ENCODE peak calls at places on chromosomes 11 and 22, in six cellular contexts. H is CD8-positive, alpha-beta memory T cell; K is cardiac muscle cell; Y is lung; Z is testis; V is ascending aorta. S is an unnamed sample.

GRCh38 chr22:49141761-49142160 is 685.9 kb downstream of the BRD1 start:
- DNase-seq in V (no peak), H (no peak), Y (no peak), Z (no peak), K (no peak), S (no peak)

GRCh38 chr11:33701831-33702230 is 1.2 kb upstream of the C11orf91 start:
- DNase-seq in Y (no peak), Z (peak), H (no peak), V (no peak), K (no peak), S (no peak)

GRCh38 chr11:21931436-21932101 is 261.3 kb upstream of the ANO5 start:
- DNase-seq in Z (no peak), H (no peak), Y (no peak), K (no peak), V (no peak), S (no peak)

GRCh38 chr22:38006906-38007305 is 22.6 kb upstream of the SOX10 start:
- DNase-seq in Z (no peak), H (no peak), K (no peak), V (no peak), Y (no peak), S (no peak)

GRCh38 chr11:93123351-93123898 is 74.4 kb downstream of the SLC36A4 start:
- DNase-seq in Y (no peak), H (no peak), V (no peak), Z (peak), K (no peak), S (no peak)

GRCh38 chr22:47001288-47001687 is 238.8 kb downstream of the TBC1D22A start:
- DNase-seq in Y (no peak), K (no peak), V (no peak), H (no peak), Z (no peak), S (no peak)

GRCh38 chr22:30309981-30310672 is 16.6 kb downstream of the TBC1D10A start:
- DNase-seq in Z (peak), Y (peak), V (no peak), K (no peak), H (no peak), S (no peak)

GRCh38 chr11:101436511-101437142 is 147.2 kb downstream of the TRPC6 start:
- DNase-seq in Z (peak), H (no peak), V (no peak), Y (no peak), K (peak), S (peak)

GRCh38 chr11:1484716-1485503 is 1.7 kb downstream of the MOB2 start:
- DNase-seq in H (no peak), V (no peak), K (no peak), Y (no peak), Z (no peak), S (no peak)

GRCh38 chr11:122149232-122149631 is 33.2 kb upstream of the BLID start:
- DNase-seq in Y (no peak), V (no peak), K (no peak), Z (no peak), H (no peak), S (no peak)

GRCh38 chr11:57597971-57598830 is 716 bp downstream of the SERPING1 start:
- DNase-seq in Z (peak), K (peak), Y (peak), H (no peak), V (peak), S (peak)

GRCh38 chr11:123111465-123111864 is 49.5 kb upstream of the HSPA8 start:
- DNase-seq in K (peak), Y (no peak), Z (no peak), H (no peak), V (no peak), S (no peak)

GRCh38 chr22:32622762-32623147 is 148.1 kb downstream of the FBXO7 start:
- DNase-seq in H (no peak), Z (no peak), V (no peak), K (peak), Y (no peak), S (no peak)

GRCh38 chr22:32622004-32622761 is 147.6 kb downstream of the FBXO7 start:
- DNase-seq in Z (peak), H (no peak), K (peak), V (no peak), Y (peak), S (peak)

GRCh38 chr22:32619614-32620426 is 145.2 kb downstream of the FBXO7 start:
- DNase-seq in H (no peak), K (no peak), Z (no peak), Y (peak), V (no peak), S (no peak)

GRCh38 chr22:32620992-32621391 is 146.4 kb downstream of the FBXO7 start:
- DNase-seq in Y (no peak), Z (no peak), K (no peak), V (no peak), H (no peak), S (peak)

GRCh38 chr22:32621656-32622003 is 147.0 kb downstream of the FBXO7 start:
- DNase-seq in V (no peak), Z (no peak), H (no peak), K (no peak), Y (no peak), S (no peak)
- H3K27ac ChIP-seq in V (peak), Z (peak), H (no peak), K (peak), Y (peak), S (peak)

DNA sequence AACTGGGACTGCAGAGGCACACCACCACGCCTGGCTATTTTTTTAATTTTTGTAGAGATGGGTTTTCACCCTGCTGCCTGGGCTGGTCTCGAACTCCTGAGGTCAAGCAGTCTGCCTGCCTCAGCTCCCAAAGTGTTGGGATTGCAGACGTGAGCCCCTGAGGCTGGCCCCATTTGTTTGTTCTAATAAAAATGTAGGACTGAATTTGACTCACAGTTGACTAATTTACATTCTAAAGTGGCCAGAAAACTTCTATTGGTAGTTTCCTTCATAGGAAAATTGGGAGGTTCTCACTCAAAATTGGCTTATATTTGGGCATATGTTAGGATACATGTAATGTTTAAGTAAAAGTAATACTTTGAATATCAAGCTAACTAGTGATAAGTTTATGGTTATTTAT is 35.0 kb downstream of the PPFIA1 start:
- DNase-seq in V (no peak), Y (no peak), Z (no peak), H (no peak), K (no peak), S (no peak)
- H3K27ac ChIP-seq in V (no peak), Y (no peak), Z (no peak), H (no peak), K (no peak), S (no peak)

DNA sequence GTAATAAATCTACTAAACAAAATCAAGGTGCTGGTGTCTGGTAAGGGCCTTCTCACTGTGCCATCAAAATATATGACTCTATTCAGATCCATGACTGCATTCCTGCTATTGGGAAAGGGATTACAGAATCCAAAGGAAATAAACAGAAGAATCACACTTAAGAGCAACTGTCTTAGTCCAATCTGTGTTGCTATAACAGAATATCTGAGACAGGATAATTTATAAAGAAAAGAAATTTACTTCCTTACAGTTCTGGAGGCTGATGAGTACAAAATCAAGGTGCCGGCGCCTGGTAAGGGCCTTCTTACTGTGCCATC is 51.4 kb downstream of the ALG9 start:
- DNase-seq in V (no peak), H (no peak), Y (no peak), Z (no peak), K (no peak), S (no peak)
- H3K27ac ChIP-seq in V (no peak), H (no peak), Y (peak), Z (no peak), K (no peak), S (no peak)

GRCh38 chr11:36288442-36289225 is 590 bp downstream of the COMMD9 start:
- DNase-seq in Z (no peak), Y (no peak), H (no peak), V (no peak), K (peak), S (peak)

GRCh38 chr11:36292311-36292722 is 3.1 kb upstream of the COMMD9 start:
- DNase-seq in V (no peak), Y (no peak), Z (no peak), H (no peak), K (no peak), S (peak)

DNA sequence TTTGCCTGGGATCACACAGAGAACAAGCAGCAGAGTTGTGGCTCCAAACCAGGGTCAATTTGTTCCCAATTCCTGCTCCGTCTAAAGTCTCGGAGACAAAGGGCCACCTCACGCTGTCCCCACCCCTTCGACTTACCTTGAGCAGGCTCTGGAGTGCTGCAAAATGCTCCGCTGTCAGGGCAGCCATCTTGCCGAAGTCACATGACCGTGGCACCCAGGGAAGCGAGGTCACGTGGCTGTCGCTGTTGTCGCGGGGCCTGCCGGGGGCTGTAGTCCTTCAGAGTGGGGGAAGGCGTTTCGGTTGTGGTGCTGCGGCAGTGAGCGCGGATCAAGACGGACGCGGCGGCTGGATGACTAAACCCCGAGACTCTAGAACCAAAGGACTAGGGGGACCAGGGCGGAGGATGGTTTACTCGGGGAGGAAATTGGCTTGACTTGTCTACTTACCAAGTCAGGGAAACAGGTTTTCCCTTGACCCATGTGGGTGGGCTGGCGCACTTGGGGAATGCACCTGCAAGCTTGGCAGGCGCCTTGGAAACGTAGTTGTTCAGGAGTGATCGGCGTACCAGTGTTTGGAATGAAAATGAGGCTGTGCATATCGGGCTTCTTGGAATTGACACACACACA is at the start of gene COMMD9:
- DNase-seq in V (peak), Z (peak), H (peak), K (peak), Y (peak), S (peak)
- H3K27ac ChIP-seq in V (no peak), Z (no peak), H (peak), K (peak), Y (peak), S (no peak)

GRCh38 chr22:41057076-41057475 is 35.3 kb upstream of the EP300 start:
- DNase-seq in Z (no peak), V (no peak), Y (no peak), K (no peak), H (no peak), S (no peak)

DNA sequence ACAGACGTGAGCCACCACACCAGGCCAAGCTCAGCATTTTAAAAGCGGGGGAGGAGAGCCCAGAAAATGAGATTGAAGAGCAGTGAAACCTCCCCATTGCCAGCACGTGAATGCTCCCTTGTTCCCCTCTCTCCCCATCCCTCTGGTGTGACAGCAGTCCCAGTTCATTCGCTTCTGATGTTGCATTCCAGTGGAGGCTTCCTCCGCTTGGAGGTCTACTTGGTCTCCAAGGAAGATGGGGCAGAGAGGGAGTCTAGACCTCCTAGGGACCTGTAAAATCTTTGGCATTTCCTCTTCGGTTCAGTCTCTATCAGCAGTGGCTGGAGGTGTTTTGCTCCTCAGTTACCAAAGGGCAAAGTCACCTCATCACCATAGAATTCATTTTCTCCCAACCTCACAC is 30.2 kb upstream of the EP300 start:
- DNase-seq in Z (no peak), Y (no peak), K (no peak), V (no peak), H (no peak), S (peak)
- H3K27ac ChIP-seq in Z (no peak), Y (no peak), K (no peak), V (no peak), H (no peak), S (no peak)

GRCh38 chr22:20499769-20500168 is 4.2 kb upstream of the KLHL22 start:
- DNase-seq in H (no peak), K (no peak), Z (no peak), Y (no peak), V (no peak), S (no peak)

GRCh38 chr22:20495861-20496681 is 476 bp upstream of the KLHL22 start:
- DNase-seq in H (peak), K (peak), Z (peak), Y (peak), V (peak), S (peak)

GRCh38 chr22:20498913-20499312 is 3.3 kb upstream of the KLHL22 start:
- DNase-seq in K (no peak), Y (no peak), H (no peak), V (no peak), Z (no peak), S (no peak)

GRCh38 chr22:20494978-20495860 is at the start of gene KLHL22:
- DNase-seq in H (no peak), K (peak), Y (peak), Z (no peak), V (no peak), S (no peak)

GRCh38 chr22:20497426-20497825 is 1.8 kb upstream of the KLHL22 start:
- DNase-seq in Z (no peak), V (no peak), H (no peak), K (no peak), Y (no peak), S (no peak)
- H3K27ac ChIP-seq in Z (no peak), V (no peak), H (no peak), K (no peak), Y (no peak), S (no peak)

GRCh38 chr11:126103150-126103549 is 40.5 kb upstream of the CDON start:
- DNase-seq in H (no peak), V (no peak), K (no peak), Z (no peak), Y (no peak), S (no peak)
- H3K27ac ChIP-seq in H (no peak), V (no peak), K (peak), Z (no peak), Y (no peak), S (no peak)

GRCh38 chr11:128716231-128716630 is 22.4 kb downstream of the FLI1 start:
- DNase-seq in K (no peak), Y (no peak), H (no peak), Z (no peak), V (no peak), S (no peak)
- H3K27ac ChIP-seq in K (no peak), Y (peak), H (no peak), Z (no peak), V (peak), S (no peak)

GRCh38 chr22:36239401-36240171 is at the start of gene APOL2:
- DNase-seq in Z (peak), K (peak), H (peak), Y (peak), V (peak), S (peak)
- H3K27ac ChIP-seq in Z (peak), K (peak), H (peak), Y (peak), V (peak), S (no peak)

S was measured in endodermal cell.